ENCODE peak calls at places on chromosomes 12 and 14, in six cellular contexts. One of them, this sample, is unnamed.
A peak's percentile ranks its signal among the peaks of the same experiment; 100 is the strongest.

GRCh38 chr14:69643430-69644200 is 32.2 kb downstream of the SUSD6 start:
- DNase-seq in foreskin keratinocyte: peak; percentile 96
- DNase-seq in pancreas: peak; percentile 90
- DNase-seq in NCI-H510A: peak; percentile 86
- DNase-seq in endodermal cell: no peak
- DNase-seq in A549: peak; percentile 65
- DNase-seq in this sample: peak; percentile 79

GRCh38 chr12:48973992-48974673 is 2.6 kb upstream of the WNT10B start:
- DNase-seq in A549: no peak
- DNase-seq in foreskin keratinocyte: no peak
- DNase-seq in NCI-H510A: no peak
- DNase-seq in endodermal cell: peak; percentile 96
- DNase-seq in pancreas: peak; percentile 53
- DNase-seq in this sample: peak; percentile 26

GRCh38 chr14:43410631-43411030 is 1096.5 kb downstream of the FSCB start:
- DNase-seq in A549: no peak
- DNase-seq in foreskin keratinocyte: no peak
- DNase-seq in pancreas: no peak
- DNase-seq in endodermal cell: peak; percentile 63
- DNase-seq in NCI-H510A: no peak
- DNase-seq in this sample: no peak

GRCh38 chr14:29587046-29587445 is 340.6 kb downstream of the PRKD1 start:
- DNase-seq in foreskin keratinocyte: no peak
- DNase-seq in endodermal cell: no peak
- DNase-seq in A549: no peak
- DNase-seq in NCI-H510A: no peak
- DNase-seq in pancreas: no peak
- DNase-seq in this sample: no peak

GRCh38 chr12:132827763-132828703 is 636 bp downstream of the GOLGA3 start:
- DNase-seq in endodermal cell: peak; percentile 74
- DNase-seq in A549: peak; percentile 46
- DNase-seq in foreskin keratinocyte: peak; percentile 29
- DNase-seq in NCI-H510A: no peak
- DNase-seq in pancreas: peak; percentile 45
- DNase-seq in this sample: peak; percentile 81

GRCh38 chr12:27999521-27999920 is 27.0 kb upstream of the PTHLH start:
- DNase-seq in NCI-H510A: no peak
- DNase-seq in pancreas: no peak
- DNase-seq in A549: no peak
- DNase-seq in foreskin keratinocyte: peak; percentile 97
- DNase-seq in endodermal cell: no peak
- DNase-seq in this sample: no peak

GRCh38 chr14:69079188-69079742 is 73.7 kb downstream of the DCAF5 start:
- DNase-seq in foreskin keratinocyte: peak; percentile 81
- DNase-seq in pancreas: no peak
- DNase-seq in NCI-H510A: no peak
- DNase-seq in A549: peak; percentile 44
- DNase-seq in endodermal cell: no peak
- DNase-seq in this sample: peak; percentile 78

GRCh38 chr14:37590810-37591139 is 4.3 kb downstream of the FOXA1 start:
- DNase-seq in foreskin keratinocyte: no peak
- DNase-seq in endodermal cell: no peak
- DNase-seq in pancreas: no peak
- DNase-seq in A549: no peak
- DNase-seq in NCI-H510A: no peak
- DNase-seq in this sample: no peak

GRCh38 chr12:15200703-15201102 is 20.5 kb downstream of the RERG start:
- DNase-seq in pancreas: no peak
- DNase-seq in foreskin keratinocyte: no peak
- DNase-seq in NCI-H510A: no peak
- DNase-seq in endodermal cell: no peak
- DNase-seq in A549: no peak
- DNase-seq in this sample: no peak

GRCh38 chr14:71698027-71698426 is 234.2 kb upstream of the RGS6 start:
- DNase-seq in foreskin keratinocyte: no peak
- DNase-seq in NCI-H510A: no peak
- DNase-seq in pancreas: no peak
- DNase-seq in A549: no peak
- DNase-seq in endodermal cell: no peak
- DNase-seq in this sample: no peak

This sample was measured in ACHN.